ENCODE peak calls at places on chromosomes 12 and 14, in six cellular contexts. W is frontal cortex; X is T-helper 9 cell; J is CD4-positive, alpha-beta memory T cell; G is EH; R is bronchial epithelial cell. H is an unnamed sample.

GRCh38 chr12:28974166-28974565 is 174.9 kb upstream of the FAR2 start:
- DNase-seq in R (no peak), W (no peak), X (no peak), G (peak; percentile 70), J (no peak), H (no peak)

GRCh38 chr12:15446798-15447197 is 124.5 kb downstream of the PTPRO start:
- DNase-seq in G (no peak), J (no peak), X (no peak), R (peak; percentile 99), W (peak; percentile 2), H (no peak)

GRCh38 chr12:105403095-105403494 is 72.6 kb downstream of the C12orf75 start:
- DNase-seq in R (no peak), J (no peak), W (no peak), G (no peak), X (no peak), H (no peak)

GRCh38 chr14:58368951-58369350 is 26.8 kb upstream of the TOMM20L start:
- DNase-seq in J (no peak), X (no peak), G (peak; percentile 28), W (no peak), R (no peak), H (no peak)

GRCh38 chr12:90128526-90128925 is 419.9 kb upstream of the ATP2B1 start:
- DNase-seq in W (no peak), G (no peak), J (no peak), R (no peak), X (no peak), H (no peak)

GRCh38 chr12:51349026-51349425 is 2.5 kb upstream of the CELA1 start:
- DNase-seq in G (peak; percentile 86), X (no peak), J (no peak), W (no peak), R (peak; percentile 73), H (no peak)

GRCh38 chr14:39229601-39230110 is 4.1 kb upstream of the MIA2 start:
- DNase-seq in W (no peak), J (no peak), X (no peak), R (no peak), G (no peak), H (no peak)

GRCh38 chr12:110279976-110280783 is 867 bp upstream of the ATP2A2 start:
- DNase-seq in G (peak; percentile 72), W (no peak), X (peak; percentile 49), J (no peak), R (peak; percentile 66), H (no peak)

GRCh38 chr14:58078471-58078870 is 73.5 kb downstream of the ARMH4 start:
- DNase-seq in X (no peak), R (no peak), J (no peak), W (no peak), G (peak; percentile 71), H (no peak)

GRCh38 chr14:106318700-106319099 is 792.3 kb downstream of the TMEM121 start:
- DNase-seq in W (no peak), R (no peak), G (no peak), J (peak; percentile 57), X (peak; percentile 33), H (no peak)

H was measured in neural crest cell.